ENCODE peak calls at places on chromosomes 6 and 20, in eight cellular contexts. A is cardiac muscle cell, G is GM12864, J is mucosa of descending colon, Q is GM12865, Y is foreskin fibroblast, W is brain microvascular endothelial cell, S is fibroblast of the aortic adventitia. T is an unnamed sample.

GRCh38 chr20:44725852-44726251 is 10.7 kb downstream of the CCN5 start:
- DNase-seq in A (no peak), G (no peak), J (no peak), Q (no peak), Y (no peak), W (no peak), S (no peak), T (no peak)

GRCh38 chr6:97885230-97885772 is 602.3 kb upstream of the MMS22L start:
- DNase-seq in A (no peak), G (no peak), J (no peak), Q (no peak), Y (no peak), W (no peak), S (no peak), T (no peak)

GRCh38 chr6:168956141-168956838 is 297.4 kb downstream of the THBS2 start:
- DNase-seq in A (peak; percentile 35), G (no peak), J (no peak), Q (no peak), Y (peak; percentile 23), W (peak; percentile 11), S (no peak), T (no peak)

GRCh38 chr6:149895702-149896310 is 2.1 kb downstream of the RAET1E start:
- DNase-seq in A (peak; percentile 46), G (no peak), J (no peak), Q (peak; percentile 36), Y (peak; percentile 65), W (peak; percentile 53), S (peak; percentile 45), T (no peak)

GRCh38 chr6:97427648-97428047 is 144.6 kb upstream of the MMS22L start:
- DNase-seq in A (no peak), G (no peak), J (no peak), Q (no peak), Y (no peak), W (no peak), S (no peak), T (no peak)

GRCh38 chr20:44142416-44142815 is 44.6 kb downstream of the JPH2 start:
- DNase-seq in A (peak; percentile 55), G (no peak), J (no peak), Q (no peak), Y (peak; percentile 53), W (peak; percentile 53), S (peak; percentile 16), T (peak; percentile 50)

GRCh38 chr20:43844778-43845614 is 69.7 kb upstream of the TOX2 start:
- DNase-seq in A (peak; percentile 91), G (no peak), J (no peak), Q (no peak), Y (peak; percentile 94), W (peak; percentile 87), S (peak; percentile 98), T (peak; percentile 91)

GRCh38 chr20:39897781-39898466 is 791.1 kb downstream of the MAFB start:
- DNase-seq in A (no peak), G (no peak), J (no peak), Q (no peak), Y (peak; percentile 48), W (no peak), S (no peak), T (no peak)

GRCh38 chr20:11394145-11394833 is 523.4 kb upstream of the BTBD3 start:
- DNase-seq in A (peak; percentile 48), G (no peak), J (no peak), Q (peak; percentile 20), Y (peak; percentile 66), W (peak; percentile 81), S (peak; percentile 87), T (peak; percentile 86)

GRCh38 chr6:114087496-114087895 is 116.5 kb upstream of the HDAC2 start:
- DNase-seq in A (no peak), G (no peak), J (no peak), Q (no peak), Y (peak; percentile 62), W (no peak), S (no peak), T (no peak)

GRCh38 chr6:144908004-144908403 is 622.9 kb downstream of the UTRN start:
- DNase-seq in A (no peak), G (no peak), J (no peak), Q (no peak), Y (no peak), W (no peak), S (no peak), T (no peak)

GRCh38 chr20:63058696-63059335 is 52.1 kb upstream of the BHLHE23 start:
- DNase-seq in A (no peak), G (no peak), J (peak; percentile 26), Q (no peak), Y (no peak), W (no peak), S (no peak), T (no peak)

GRCh38 chr6:169993861-169994481 is 242.5 kb downstream of the ERMARD start:
- DNase-seq in A (no peak), G (no peak), J (no peak), Q (no peak), Y (no peak), W (no peak), S (no peak), T (no peak)

DNA sequence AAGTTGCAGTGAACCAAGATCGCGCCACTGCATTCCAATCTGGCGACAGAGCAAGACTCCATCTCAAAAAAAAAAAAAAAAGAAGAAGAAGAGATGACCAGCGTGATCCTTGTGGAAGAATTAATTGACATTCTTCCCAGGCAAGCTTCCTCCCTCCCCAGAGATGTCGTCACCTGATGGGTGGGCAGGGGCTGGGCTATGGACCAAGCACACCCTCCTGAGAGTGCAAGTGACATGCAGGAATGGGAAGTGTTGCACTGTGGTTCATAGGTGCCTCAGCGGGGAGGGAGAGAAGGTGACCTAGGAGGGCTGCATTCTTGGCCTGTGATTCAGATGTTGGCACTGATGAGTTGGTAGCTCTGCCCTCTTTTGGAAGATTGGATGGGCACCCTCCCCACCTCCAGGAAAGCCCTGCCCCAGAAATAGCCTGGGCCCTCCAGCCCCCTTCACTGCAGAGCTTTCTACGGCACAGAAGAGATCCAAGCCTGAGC is 37.8 kb downstream of the TAF8 start:
- DNase-seq in A (peak; percentile 31), G (no peak), J (no peak), Q (no peak), Y (peak; percentile 48), W (no peak), S (peak; percentile 22), T (no peak)
- H3K4me3 ChIP-seq in A (no peak overlapping the region), G (no peak overlapping the region), J (no peak overlapping the region), Q (no peak overlapping the region), Y (no peak overlapping the region), W (no peak overlapping the region), S (no peak overlapping the region), T (no peak overlapping the region)

GRCh38 chr6:132357120-132357519 is 44.2 kb downstream of the MOXD1 start:
- DNase-seq in A (peak; percentile 67), G (no peak), J (no peak), Q (no peak), Y (peak; percentile 14), W (no peak), S (peak; percentile 52), T (no peak)
- H3K4me3 ChIP-seq in A (no peak overlapping the region), G (no peak overlapping the region), J (no peak overlapping the region), Q (no peak overlapping the region), Y (no peak overlapping the region), W (no peak overlapping the region), S (no peak overlapping the region), T (no peak overlapping the region)

DNA sequence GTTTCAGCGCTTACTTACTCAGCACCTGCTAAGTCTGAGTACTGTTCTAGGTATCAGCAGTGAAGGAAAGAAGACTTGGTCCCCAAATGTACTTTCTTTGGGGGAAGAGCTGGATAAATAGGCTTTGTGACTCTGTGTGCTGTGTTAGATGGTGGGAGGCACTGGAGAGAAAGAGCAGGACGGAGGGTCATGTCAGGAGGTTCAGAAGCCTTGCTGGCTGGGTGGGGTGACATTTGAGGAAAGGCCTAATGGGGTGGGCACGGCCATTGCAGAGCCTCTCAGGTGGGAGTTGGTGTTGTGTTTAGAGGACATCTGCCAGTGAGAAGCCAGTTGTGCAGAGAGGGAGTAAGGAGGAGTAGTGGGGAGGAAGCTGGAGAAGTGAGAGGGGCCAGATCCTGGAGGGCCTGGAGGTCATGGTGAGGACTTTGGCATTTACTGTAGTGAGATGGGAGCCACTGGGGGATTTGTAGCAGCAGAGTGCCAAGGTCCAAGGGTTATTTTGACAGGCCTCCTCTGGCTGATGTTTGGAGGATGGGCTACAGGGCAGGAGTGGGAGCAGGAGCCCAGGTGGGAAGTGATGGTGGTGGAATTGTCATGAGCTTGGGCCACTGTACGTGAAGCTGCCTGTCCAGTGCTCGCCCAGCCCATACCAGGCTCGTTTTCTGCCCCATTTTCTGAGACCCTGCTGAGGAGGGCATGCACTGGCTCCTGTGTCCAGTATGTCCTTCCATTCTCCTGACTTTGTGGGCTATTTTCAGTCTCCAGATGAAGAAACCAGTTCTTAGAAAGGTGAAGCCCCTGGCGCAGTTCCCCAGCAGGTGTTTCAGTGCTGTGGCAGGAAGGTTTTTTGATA is 886 bp downstream of the SDCBP2 start:
- DNase-seq in A (no peak), G (no peak), J (no peak), Q (no peak), Y (no peak), W (no peak), S (no peak), T (no peak)
- H3K4me3 ChIP-seq in A (no peak overlapping the region), G (no peak overlapping the region), J (peak overlapping the region; percentile 0), Q (no peak overlapping the region), Y (no peak overlapping the region), W (no peak overlapping the region), S (no peak overlapping the region), T (no peak overlapping the region)

GRCh38 chr20:36859282-36859555 is 16.7 kb upstream of the TLDC2 start:
- DNase-seq in A (no peak), G (no peak), J (no peak), Q (no peak), Y (no peak), W (no peak), S (no peak), T (no peak)
- H3K4me3 ChIP-seq in A (no peak overlapping the region), G (no peak overlapping the region), J (no peak overlapping the region), Q (no peak overlapping the region), Y (no peak overlapping the region), W (no peak overlapping the region), S (no peak overlapping the region), T (no peak overlapping the region)

GRCh38 chr6:143744593-143745151 is 66.9 kb downstream of the PHACTR2 start:
- DNase-seq in A (no peak), G (no peak), J (peak; percentile 59), Q (no peak), Y (no peak), W (no peak), S (no peak), T (no peak)
- H3K4me3 ChIP-seq in A (no peak overlapping the region), G (no peak overlapping the region), J (no peak overlapping the region), Q (no peak overlapping the region), Y (no peak overlapping the region), W (no peak overlapping the region), S (no peak overlapping the region), T (no peak overlapping the region)